ENCODE peak calls at places on chromosomes 1 and 21, in five cellular contexts. Q, P, K, W and O are unnamed samples.

GRCh38 chr1:206951318-206952105 is 5.2 kb upstream of the PIGR start:
- DNase-seq in Q (no peak), P (peak), K (no peak), W (no peak), O (no peak)

GRCh38 chr1:211676106-211676583 is 724 bp upstream of the NEK2 start:
- DNase-seq in Q (no peak), P (no peak), K (no peak), W (no peak), O (no peak)

GRCh38 chr1:151994956-151995355 is 1.3 kb upstream of the S100A10 start:
- DNase-seq in Q (no peak), P (peak), K (no peak), W (peak), O (peak)

GRCh38 chr1:37315236-37315870 is 159.0 kb upstream of the ZC3H12A start:
- DNase-seq in Q (no peak), P (no peak), K (no peak), W (no peak), O (no peak)

GRCh38 chr1:244289976-244290375 is 161.7 kb downstream of the ADSS2 start:
- DNase-seq in Q (no peak), P (no peak), K (no peak), W (no peak), O (no peak)

GRCh38 chr1:61157420-61157987 is 75.1 kb downstream of the NFIA start:
- DNase-seq in Q (no peak), P (no peak), K (peak), W (peak), O (peak)

GRCh38 chr21:31072486-31072885 is 34.2 kb upstream of the KRTAP19-8 start:
- DNase-seq in Q (no peak), P (no peak), K (no peak), W (no peak), O (no peak)

GRCh38 chr1:51000651-51001050 is 30.6 kb downstream of the CDKN2C start:
- DNase-seq in Q (no peak), P (no peak), K (no peak), W (no peak), O (no peak)

GRCh38 chr21:35616090-35616489 is 444.2 kb downstream of the SETD4 start:
- DNase-seq in Q (no peak), P (no peak), K (peak), W (peak), O (no peak)

GRCh38 chr1:160997323-160998038 is 23.5 kb downstream of the F11R start:
- DNase-seq in Q (peak), P (peak), K (peak), W (peak), O (peak)

GRCh38 chr1:77282866-77283539 is 1.2 kb downstream of the AK5 start:
- DNase-seq in Q (peak), P (no peak), K (peak), W (no peak), O (peak)

GRCh38 chr1:109529895-109530456 is 9.7 kb upstream of the GPR61 start:
- DNase-seq in Q (no peak), P (no peak), K (no peak), W (no peak), O (no peak)

GRCh38 chr1:45001011-45001481 is 10.1 kb downstream of the HECTD3 start:
- DNase-seq in Q (no peak), P (peak), K (no peak), W (no peak), O (no peak)

GRCh38 chr1:236193184-236193583 is 50.8 kb downstream of the GPR137B start:
- DNase-seq in Q (no peak), P (no peak), K (no peak), W (no peak), O (no peak)

GRCh38 chr1:179252606-179253005 is 23.1 kb upstream of the ABL2 start:
- DNase-seq in Q (no peak), P (no peak), K (no peak), W (no peak), O (no peak)

GRCh38 chr1:14334336-14335176 is 263.9 kb upstream of the KAZN start:
- DNase-seq in Q (no peak), P (no peak), K (no peak), W (no peak), O (no peak)

GRCh38 chr1:116971965-116972675 is 29.4 kb upstream of the CD101 start:
- DNase-seq in Q (no peak), P (no peak), K (no peak), W (no peak), O (no peak)

GRCh38 chr1:63274979-63275378 is 47.4 kb upstream of the FOXD3 start:
- DNase-seq in Q (no peak), P (no peak), K (no peak), W (no peak), O (no peak)

GRCh38 chr1:207619833-207620572 is 24.9 kb upstream of the CR1L start:
- DNase-seq in Q (no peak), P (peak), K (peak), W (no peak), O (peak)

GRCh38 chr1:207064546-207064945 is 11.5 kb downstream of the PFKFB2 start:
- DNase-seq in Q (no peak), P (peak), K (no peak), W (no peak), O (no peak)

GRCh38 chr1:167434306-167434705 is 84.0 kb downstream of the CD247 start:
- DNase-seq in Q (no peak), P (no peak), K (no peak), W (no peak), O (no peak)

GRCh38 chr1:45329445-45329844 is 2.8 kb downstream of the HPDL start:
- DNase-seq in Q (no peak), P (no peak), K (no peak), W (no peak), O (no peak)

GRCh38 chr1:31830511-31830910 is 14.7 kb upstream of the SPOCD1 start:
- DNase-seq in Q (no peak), P (peak), K (no peak), W (no peak), O (no peak)

GRCh38 chr1:151056149-151056548 is 3.3 kb downstream of the CDC42SE1 start:
- DNase-seq in Q (peak), P (no peak), K (peak), W (no peak), O (no peak)

GRCh38 chr1:60573726-60574409 is 500.3 kb upstream of the C1orf87 start:
- DNase-seq in Q (no peak), P (peak), K (peak), W (peak), O (peak)

GRCh38 chr1:223831755-223832636 is 13.8 kb downstream of the TP53BP2 start:
- DNase-seq in Q (no peak), P (no peak), K (peak), W (no peak), O (peak)

GRCh38 chr1:206690516-206690915 is 5.8 kb downstream of the MAPKAPK2 start:
- DNase-seq in Q (no peak), P (peak), K (no peak), W (no peak), O (no peak)

GRCh38 chr1:206925116-206925736 is 3.5 kb upstream of the FCMR start:
- DNase-seq in Q (peak), P (peak), K (peak), W (no peak), O (no peak)

GRCh38 chr1:12580054-12580887 is 37.7 kb downstream of the DHRS3 start:
- DNase-seq in Q (no peak), P (no peak), K (no peak), W (peak), O (no peak)

GRCh38 chr21:39136711-39137110 is 46.5 kb downstream of the PSMG1 start:
- DNase-seq in Q (no peak), P (no peak), K (no peak), W (no peak), O (no peak)

DNA sequence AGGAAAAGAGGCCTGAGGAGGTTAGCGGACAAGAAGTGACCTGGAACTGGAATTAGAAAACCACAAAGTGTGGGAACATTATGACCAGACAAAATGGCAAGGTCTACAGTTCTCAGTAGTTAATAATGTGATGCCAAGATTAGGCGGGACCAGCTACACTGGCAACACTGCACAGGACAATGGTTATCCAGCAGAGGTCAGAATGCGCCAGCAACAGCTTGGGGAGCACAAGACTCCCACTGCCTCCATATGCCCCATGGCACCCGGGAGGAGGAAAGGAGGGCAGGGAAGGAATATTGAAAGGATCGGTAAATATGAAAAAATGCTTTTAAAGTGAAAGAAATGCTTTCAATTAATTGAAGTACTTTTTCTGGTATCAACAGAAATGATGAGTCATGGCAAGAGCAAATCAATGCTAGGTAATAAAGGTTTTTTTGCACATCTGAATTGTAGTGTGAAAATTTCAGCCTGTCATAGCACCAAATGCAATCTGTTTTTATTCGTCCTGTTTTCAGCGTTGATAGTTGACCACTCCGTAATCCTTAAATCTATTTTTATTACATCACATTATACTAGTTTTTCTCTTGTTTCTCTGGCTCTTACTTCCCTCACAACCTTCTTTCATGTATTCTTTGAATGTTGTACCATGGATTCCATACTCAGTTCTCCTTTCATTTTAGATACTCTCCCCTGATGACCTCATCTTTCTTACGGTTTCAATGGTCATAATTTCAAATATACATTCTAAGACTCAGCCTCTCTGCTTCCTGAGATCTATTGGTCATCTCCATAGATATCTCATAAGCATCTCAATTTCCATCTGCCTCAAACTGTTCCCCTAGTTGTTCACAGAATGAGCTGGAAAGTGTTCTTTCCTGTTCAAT is 30.7 kb downstream of the VCAM1 start:
- DNase-seq in Q (no peak), P (no peak), K (no peak), W (no peak), O (no peak)
- TF ChIP-seq CTCF in Q (no peak), P (no peak), K (no peak), W (no peak), O (no peak)

GRCh38 chr1:205343431-205344009 is 13.2 kb downstream of the KLHDC8A start:
- DNase-seq in Q (no peak), P (peak), K (no peak), W (no peak), O (peak)
- TF ChIP-seq CTCF in Q (peak), P (no peak), K (no peak), W (no peak), O (peak)

GRCh38 chr1:4003846-4004505 is 103.9 kb upstream of the C1orf174 start:
- DNase-seq in Q (no peak), P (no peak), K (no peak), W (no peak), O (no peak)

GRCh38 chr1:4000811-4001251 is 100.8 kb upstream of the C1orf174 start:
- DNase-seq in Q (no peak), P (no peak), K (no peak), W (no peak), O (no peak)

GRCh38 chr1:4002061-4002521 is 102.0 kb upstream of the C1orf174 start:
- DNase-seq in Q (no peak), P (no peak), K (no peak), W (no peak), O (no peak)

GRCh38 chr1:4001461-4001860 is 101.4 kb upstream of the C1orf174 start:
- DNase-seq in Q (no peak), P (no peak), K (no peak), W (no peak), O (no peak)

GRCh38 chr1:4002741-4003140 is 102.7 kb upstream of the C1orf174 start:
- DNase-seq in Q (no peak), P (no peak), K (no peak), W (no peak), O (no peak)
- TF ChIP-seq CTCF in Q (no peak), P (no peak), K (no peak), W (no peak), O (no peak)

DNA sequence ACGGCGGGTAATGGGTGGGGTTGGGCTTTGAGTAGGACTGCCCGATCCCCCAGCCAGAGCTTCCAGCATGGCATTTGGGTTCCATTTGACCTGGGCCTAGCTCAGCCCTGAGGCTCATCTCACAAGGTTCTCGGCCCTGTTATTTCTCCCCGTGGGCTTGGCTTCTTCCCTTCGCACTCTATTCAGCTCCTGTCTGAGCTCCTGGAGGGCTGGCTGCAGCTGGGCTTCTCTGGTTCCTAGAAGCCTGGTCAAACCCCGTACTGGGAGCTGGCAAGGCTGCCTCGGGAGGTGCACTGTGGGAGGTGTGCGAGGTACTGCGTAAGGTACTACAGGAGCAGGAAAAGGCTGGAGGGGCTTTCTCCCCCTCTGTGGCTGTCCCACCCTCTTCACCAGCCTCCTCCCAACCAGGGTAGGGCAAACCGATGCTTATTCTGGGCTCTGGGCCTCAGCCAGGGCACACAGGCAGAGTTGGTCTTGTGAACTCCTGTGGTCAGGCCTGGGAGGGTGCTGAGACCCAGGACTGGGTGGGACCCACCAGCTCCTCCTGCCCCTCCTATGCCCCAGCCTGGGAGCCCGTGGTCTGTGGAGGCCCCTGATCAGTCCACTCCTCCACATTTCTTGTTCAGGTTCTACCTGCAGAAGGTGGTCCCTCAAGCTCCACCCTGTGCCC is 814 bp downstream of the A3GALT2 start:
- DNase-seq in Q (no peak), P (no peak), K (no peak), W (no peak), O (no peak)
- TF ChIP-seq CTCF in Q (no peak), P (no peak), K (no peak), W (no peak), O (no peak)

GRCh38 chr21:18803624-18804023 is 400.0 kb upstream of the TMPRSS15 start:
- DNase-seq in Q (no peak), P (no peak), K (no peak), W (no peak), O (no peak)

DNA sequence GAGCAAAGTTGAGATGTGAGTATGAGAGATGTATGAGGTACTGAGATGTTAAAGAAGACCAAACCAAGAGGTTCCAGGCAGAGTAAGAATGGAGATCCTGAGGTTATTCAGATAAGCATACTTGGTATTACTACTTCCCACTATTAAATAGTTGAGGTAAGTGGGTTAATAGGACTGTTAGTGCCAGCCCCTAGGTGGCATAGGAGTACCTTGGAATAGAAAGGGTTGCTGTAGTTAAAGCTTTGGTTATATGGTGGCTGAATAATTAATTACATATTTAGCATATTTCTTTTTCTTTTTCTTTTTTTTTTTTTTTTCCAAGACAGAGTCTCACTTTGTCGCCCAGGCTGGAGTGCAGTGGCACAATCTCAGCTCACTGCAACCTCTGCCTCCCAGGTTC is 397.9 kb upstream of the TMPRSS15 start:
- DNase-seq in Q (no peak), P (no peak), K (peak), W (no peak), O (peak)
- TF ChIP-seq CTCF in Q (no peak), P (no peak), K (peak), W (no peak), O (no peak)

GRCh38 chr1:181676269-181676668 is 193.0 kb downstream of the CACNA1E start:
- DNase-seq in Q (no peak), P (peak), K (peak), W (no peak), O (peak)
- TF ChIP-seq CTCF in Q (no peak), P (no peak), K (peak), W (no peak), O (no peak)

GRCh38 chr1:246255773-246256172 is 251.3 kb downstream of the SMYD3 start:
- DNase-seq in Q (no peak), P (no peak), K (no peak), W (no peak), O (no peak)

GRCh38 chr1:246258250-246258649 is 248.8 kb downstream of the SMYD3 start:
- DNase-seq in Q (no peak), P (no peak), K (no peak), W (no peak), O (no peak)

GRCh38 chr1:246254854-246255253 is 252.2 kb downstream of the SMYD3 start:
- DNase-seq in Q (no peak), P (no peak), K (no peak), W (no peak), O (no peak)
- TF ChIP-seq CTCF in Q (no peak), P (no peak), K (no peak), W (no peak), O (no peak)